ENCODE peak calls at places on chromosome 1, in four cellular contexts. W is endodermal cell, L is ovary, T is HepG2. K is an unnamed sample. For H3K4me1, the result is how much of the 10 kb centered on the place peaks cover.

GRCh38 chr1:54253480-54253879 is 53.5 kb downstream of the MRPL37 start:
- DNase-seq in L (no peak), T (no peak), W (no peak), K (peak)

GRCh38 chr1:177278626-177279390 is 108.0 kb downstream of the BRINP2 start:
- DNase-seq in T (no peak), L (no peak), W (peak), K (no peak)

GRCh38 chr1:109499661-109500536 is 6.0 kb downstream of the CYB561D1 start:
- DNase-seq in L (no peak), T (peak), W (peak), K (no peak)

GRCh38 chr1:161182214-161182613 is 4.9 kb upstream of the B4GALT3 start:
- DNase-seq in W (no peak), T (no peak), L (peak), K (no peak)

GRCh38 chr1:210222288-210223006 is 10.1 kb upstream of the SERTAD4 start:
- DNase-seq in W (peak), T (no peak), L (no peak), K (no peak)

GRCh38 chr1:74502432-74502831 is 10.0 kb downstream of the LRRC53 start:
- DNase-seq in L (no peak), T (peak), W (peak), K (no peak)

GRCh38 chr1:225642177-225642576 is 10.7 kb downstream of the ENAH start:
- DNase-seq in T (peak), W (no peak), L (no peak), K (no peak)

GRCh38 chr1:156025873-156026272 is 5.1 kb upstream of the SSR2 start:
- DNase-seq in T (peak), W (peak), L (no peak), K (no peak)

GRCh38 chr1:5798151-5798730 is 194.0 kb downstream of the NPHP4 start:
- DNase-seq in L (peak), W (peak), T (peak), K (no peak)

GRCh38 chr1:52634111-52634510 is 1.1 kb downstream of the SHISAL2A start:
- DNase-seq in T (no peak), W (no peak), L (no peak), K (no peak)

GRCh38 chr1:46446646-46447498 is 42.8 kb upstream of the DMBX1 start:
- DNase-seq in L (peak), W (peak), T (peak), K (peak)

GRCh38 chr1:230291731-230292620 is 134.2 kb downstream of the PGBD5 start:
- DNase-seq in L (no peak), T (no peak), W (no peak), K (no peak)

GRCh38 chr1:3386603-3387002 is 67.9 kb upstream of the ARHGEF16 start:
- DNase-seq in L (no peak), T (no peak), W (no peak), K (no peak)

GRCh38 chr1:80392529-80392928 is 1386.0 kb upstream of the ADGRL4 start:
- DNase-seq in W (no peak), T (peak), L (no peak), K (no peak)

GRCh38 chr1:170634819-170635410 is 29.0 kb upstream of the PRRX1 start:
- DNase-seq in T (no peak), L (no peak), W (no peak), K (no peak)

GRCh38 chr1:23558140-23558871 is 995 bp downstream of the ID3 start:
- DNase-seq in L (peak), W (peak), T (peak), K (peak)

DNA sequence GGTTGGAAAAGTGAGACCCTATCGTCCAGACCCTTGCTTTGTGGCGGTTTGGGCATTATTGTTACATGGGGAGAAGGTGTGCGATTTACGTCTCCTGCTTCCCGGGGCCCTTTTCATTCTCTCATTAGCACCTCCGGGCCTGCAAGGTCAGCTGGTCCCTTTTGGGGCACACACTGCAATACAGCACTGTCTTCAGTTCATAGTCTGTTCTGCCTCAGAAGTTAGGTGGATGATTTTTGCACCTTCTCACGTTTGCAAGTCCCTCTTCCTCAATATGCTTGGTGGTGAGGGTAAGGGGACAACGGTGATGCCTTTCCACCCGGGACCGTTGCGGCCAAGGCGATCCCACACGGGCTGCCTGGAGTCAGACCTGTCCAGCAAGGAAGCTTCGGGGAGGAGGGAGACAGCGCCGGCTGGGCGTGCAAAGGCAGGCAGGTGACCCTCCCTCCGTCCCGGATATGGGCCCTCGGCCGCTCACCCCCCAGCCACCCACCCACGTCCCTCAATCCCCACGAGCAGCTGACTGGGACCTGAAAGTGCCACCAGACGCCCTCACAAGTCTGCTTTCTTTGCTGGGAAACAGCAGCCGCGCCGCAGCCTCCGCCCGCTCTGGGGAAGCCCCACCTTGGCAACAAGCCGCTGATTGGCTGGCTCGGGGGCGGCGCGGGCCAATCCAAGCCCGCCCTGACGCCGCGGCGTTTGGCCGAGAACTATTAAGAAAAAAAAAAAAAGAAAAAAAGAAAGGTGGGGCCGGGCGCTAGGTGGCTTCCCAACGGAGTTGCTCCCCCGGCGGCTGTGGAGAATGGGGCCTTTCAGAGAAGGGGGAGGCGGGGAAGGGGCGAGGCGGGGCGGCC is 21.7 kb downstream of the BTG2 start:
- DNase-seq in T (peak), L (peak), W (peak), K (peak)
- H3K4me1 ChIP-seq in T (under half), L (under half), W (under half), K (half or more)

DNA sequence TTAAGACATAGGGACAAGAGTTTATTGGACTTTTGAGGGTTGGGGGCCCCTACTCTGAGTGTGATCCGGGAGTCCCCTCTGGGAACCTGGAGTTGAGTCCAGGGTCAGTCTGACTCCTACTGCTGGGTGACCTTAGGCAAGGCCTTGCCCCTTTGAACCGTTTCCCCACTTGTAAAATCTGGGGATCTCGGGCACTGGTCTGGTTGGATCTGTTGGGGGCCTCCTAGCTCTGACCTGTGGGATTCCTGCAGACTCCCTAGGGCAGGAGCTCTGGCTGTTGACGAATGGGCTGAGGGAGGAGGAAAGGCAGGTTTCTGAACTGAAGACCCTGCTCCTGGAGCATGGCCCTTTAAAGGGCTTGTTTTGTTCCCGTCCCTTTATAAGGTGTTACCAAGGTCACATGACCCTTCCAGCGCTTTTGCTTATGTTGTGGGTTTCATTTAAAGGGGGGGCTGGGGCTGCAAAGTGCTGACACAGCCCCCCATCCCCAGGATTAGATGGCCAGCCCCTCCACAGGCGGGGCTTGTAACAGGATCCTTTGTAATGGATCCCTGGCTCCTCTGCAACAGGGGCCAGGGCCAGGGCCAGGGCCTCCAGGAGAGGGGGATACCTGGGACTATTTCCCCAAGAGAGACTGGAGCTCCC is 50.7 kb downstream of the YARS1 start:
- DNase-seq in W (peak), T (no peak), L (peak), K (no peak)
- H3K4me1 ChIP-seq in W (under half), T (under half), L (under half), K (under half)

GRCh38 chr1:64963466-64963865 is 2.9 kb downstream of the JAK1 start:
- DNase-seq in L (no peak), W (no peak), T (no peak), K (no peak)

GRCh38 chr1:64960731-64961130 is 5.6 kb downstream of the JAK1 start:
- DNase-seq in L (no peak), T (no peak), W (no peak), K (no peak)

GRCh38 chr1:64962447-64962846 is 3.9 kb downstream of the JAK1 start:
- DNase-seq in T (no peak), L (no peak), W (no peak), K (no peak)

GRCh38 chr1:64959973-64960372 is 6.4 kb downstream of the JAK1 start:
- DNase-seq in W (no peak), T (no peak), L (no peak), K (no peak)

GRCh38 chr1:64961923-64962322 is 4.4 kb downstream of the JAK1 start:
- DNase-seq in L (no peak), W (no peak), T (no peak), K (no peak)
- H3K4me1 ChIP-seq in L (under half), W (under half), T (under half), K (under half)

GRCh38 chr1:67724928-67725560 is 40.0 kb downstream of the GADD45A start:
- DNase-seq in T (peak), W (no peak), L (no peak), K (peak)

GRCh38 chr1:67723620-67724019 is 38.6 kb downstream of the GADD45A start:
- DNase-seq in L (no peak), W (no peak), T (no peak), K (peak)

GRCh38 chr1:67723126-67723525 is 38.1 kb downstream of the GADD45A start:
- DNase-seq in T (no peak), W (no peak), L (no peak), K (no peak)

GRCh38 chr1:67729872-67730271 is 44.9 kb downstream of the GADD45A start:
- DNase-seq in L (no peak), T (no peak), W (no peak), K (no peak)

GRCh38 chr1:67726224-67726623 is 41.2 kb downstream of the GADD45A start:
- DNase-seq in W (no peak), L (no peak), T (no peak), K (no peak)
- H3K4me1 ChIP-seq in W (under half), L (under half), T (under half), K (under half)

GRCh38 chr1:21763694-21764419 is 19.1 kb downstream of the USP48 start:
- DNase-seq in W (no peak), T (no peak), L (no peak), K (no peak)
- H3K4me1 ChIP-seq in W (under half), T (under half), L (under half), K (under half)

K was measured in heart right ventricle.